ENCODE peak calls at places on chromosomes 16 and 17, in eight cellular contexts. One of them, this sample, is unnamed. For H3K4me1 and H3K9me3, the result is how much of the 10 kb centered on the place peaks cover.

GRCh38 chr16:49491111-49491670 is 117.6 kb downstream of the C16orf78 start:
- DNase-seq in CD8-positive, alpha-beta memory T cell: no peak
- DNase-seq in stomach: no peak
- DNase-seq in aorta: peak
- DNase-seq in esophagus muscularis mucosa: no peak
- DNase-seq in left ventricle myocardium inferior: no peak
- DNase-seq in right lobe of liver: no peak
- DNase-seq in BE2C: no peak
- DNase-seq in this sample: no peak

GRCh38 chr17:43406676-43407645 is 8.2 kb downstream of the ARL4D start:
- DNase-seq in esophagus muscularis mucosa: no peak
- DNase-seq in right lobe of liver: no peak
- DNase-seq in left ventricle myocardium inferior: no peak
- DNase-seq in aorta: peak
- DNase-seq in BE2C: no peak
- DNase-seq in stomach: no peak
- DNase-seq in CD8-positive, alpha-beta memory T cell: no peak
- DNase-seq in this sample: no peak

GRCh38 chr17:66915204-66915611 is 49.3 kb upstream of the CACNG4 start:
- DNase-seq in esophagus muscularis mucosa: no peak
- DNase-seq in BE2C: peak
- DNase-seq in CD8-positive, alpha-beta memory T cell: no peak
- DNase-seq in aorta: no peak
- DNase-seq in right lobe of liver: no peak
- DNase-seq in left ventricle myocardium inferior: no peak
- DNase-seq in stomach: peak
- DNase-seq in this sample: no peak

GRCh38 chr17:79558573-79558900 is 52.3 kb downstream of the RBFOX3 start:
- DNase-seq in aorta: no peak
- DNase-seq in esophagus muscularis mucosa: no peak
- DNase-seq in CD8-positive, alpha-beta memory T cell: no peak
- DNase-seq in left ventricle myocardium inferior: no peak
- DNase-seq in BE2C: no peak
- DNase-seq in right lobe of liver: peak
- DNase-seq in stomach: no peak
- DNase-seq in this sample: no peak

GRCh38 chr16:49528035-49528434 is 154.4 kb downstream of the C16orf78 start:
- DNase-seq in left ventricle myocardium inferior: no peak
- DNase-seq in right lobe of liver: no peak
- DNase-seq in stomach: no peak
- DNase-seq in esophagus muscularis mucosa: no peak
- DNase-seq in aorta: peak
- DNase-seq in CD8-positive, alpha-beta memory T cell: no peak
- DNase-seq in BE2C: peak
- DNase-seq in this sample: no peak

GRCh38 chr17:36933174-36934143 is 3.8 kb upstream of the LHX1 start:
- DNase-seq in left ventricle myocardium inferior: no peak
- DNase-seq in aorta: no peak
- DNase-seq in CD8-positive, alpha-beta memory T cell: no peak
- DNase-seq in right lobe of liver: no peak
- DNase-seq in esophagus muscularis mucosa: no peak
- DNase-seq in BE2C: no peak
- DNase-seq in stomach: no peak
- DNase-seq in this sample: no peak

GRCh38 chr17:43534909-43535308 is 11.2 kb downstream of the ETV4 start:
- DNase-seq in BE2C: no peak
- DNase-seq in aorta: no peak
- DNase-seq in esophagus muscularis mucosa: no peak
- DNase-seq in right lobe of liver: no peak
- DNase-seq in left ventricle myocardium inferior: no peak
- DNase-seq in CD8-positive, alpha-beta memory T cell: no peak
- DNase-seq in stomach: no peak
- DNase-seq in this sample: no peak

GRCh38 chr17:12631076-12631475 is 34.6 kb upstream of the MYOCD start:
- DNase-seq in stomach: no peak
- DNase-seq in right lobe of liver: no peak
- DNase-seq in aorta: no peak
- DNase-seq in BE2C: no peak
- DNase-seq in CD8-positive, alpha-beta memory T cell: no peak
- DNase-seq in esophagus muscularis mucosa: no peak
- DNase-seq in left ventricle myocardium inferior: no peak
- DNase-seq in this sample: no peak

GRCh38 chr17:50280068-50280467 is 5.8 kb downstream of the TMEM92 start:
- DNase-seq in BE2C: no peak
- DNase-seq in CD8-positive, alpha-beta memory T cell: no peak
- DNase-seq in left ventricle myocardium inferior: no peak
- DNase-seq in aorta: no peak
- DNase-seq in right lobe of liver: no peak
- DNase-seq in esophagus muscularis mucosa: no peak
- DNase-seq in stomach: no peak
- DNase-seq in this sample: no peak

GRCh38 chr17:59890720-59891119 is 2.0 kb downstream of the TUBD1 start:
- DNase-seq in CD8-positive, alpha-beta memory T cell: no peak
- DNase-seq in aorta: no peak
- DNase-seq in stomach: no peak
- DNase-seq in left ventricle myocardium inferior: no peak
- DNase-seq in right lobe of liver: no peak
- DNase-seq in esophagus muscularis mucosa: no peak
- DNase-seq in BE2C: no peak
- DNase-seq in this sample: no peak

GRCh38 chr16:51877686-51878085 is 669.3 kb downstream of the TOX3 start:
- DNase-seq in BE2C: no peak
- DNase-seq in aorta: no peak
- DNase-seq in left ventricle myocardium inferior: no peak
- DNase-seq in CD8-positive, alpha-beta memory T cell: no peak
- DNase-seq in esophagus muscularis mucosa: no peak
- DNase-seq in stomach: no peak
- DNase-seq in right lobe of liver: no peak
- DNase-seq in this sample: no peak

GRCh38 chr17:60729854-60730253 is 52.2 kb downstream of the BCAS3 start:
- DNase-seq in esophagus muscularis mucosa: no peak
- DNase-seq in CD8-positive, alpha-beta memory T cell: no peak
- DNase-seq in stomach: no peak
- DNase-seq in right lobe of liver: no peak
- DNase-seq in aorta: no peak
- DNase-seq in BE2C: no peak
- DNase-seq in left ventricle myocardium inferior: no peak
- DNase-seq in this sample: no peak

GRCh38 chr16:68563631-68564366 is 24.7 kb downstream of the ZFP90 start:
- DNase-seq in stomach: no peak
- DNase-seq in right lobe of liver: no peak
- DNase-seq in BE2C: no peak
- DNase-seq in esophagus muscularis mucosa: no peak
- DNase-seq in CD8-positive, alpha-beta memory T cell: no peak
- DNase-seq in aorta: no peak
- DNase-seq in left ventricle myocardium inferior: no peak
- DNase-seq in this sample: no peak

GRCh38 chr16:81738831-81739496 is 40.1 kb upstream of the PLCG2 start:
- DNase-seq in right lobe of liver: peak
- DNase-seq in CD8-positive, alpha-beta memory T cell: no peak
- DNase-seq in esophagus muscularis mucosa: no peak
- DNase-seq in BE2C: no peak
- DNase-seq in stomach: peak
- DNase-seq in left ventricle myocardium inferior: peak
- DNase-seq in aorta: peak
- DNase-seq in this sample: no peak

GRCh38 chr16:89210904-89211515 is 6.5 kb upstream of the ZNF778 start:
- DNase-seq in CD8-positive, alpha-beta memory T cell: no peak
- DNase-seq in esophagus muscularis mucosa: no peak
- DNase-seq in right lobe of liver: no peak
- DNase-seq in stomach: no peak
- DNase-seq in BE2C: no peak
- DNase-seq in aorta: no peak
- DNase-seq in left ventricle myocardium inferior: no peak
- DNase-seq in this sample: no peak

GRCh38 chr16:50183316-50183715 is 30.2 kb downstream of the TENT4B start:
- DNase-seq in CD8-positive, alpha-beta memory T cell: no peak
- DNase-seq in right lobe of liver: no peak
- DNase-seq in left ventricle myocardium inferior: no peak
- DNase-seq in aorta: no peak
- DNase-seq in stomach: no peak
- DNase-seq in esophagus muscularis mucosa: no peak
- DNase-seq in BE2C: no peak
- DNase-seq in this sample: no peak

GRCh38 chr16:17318200-17318599 is 152.6 kb downstream of the XYLT1 start:
- DNase-seq in esophagus muscularis mucosa: no peak
- DNase-seq in stomach: no peak
- DNase-seq in CD8-positive, alpha-beta memory T cell: no peak
- DNase-seq in right lobe of liver: no peak
- DNase-seq in BE2C: no peak
- DNase-seq in left ventricle myocardium inferior: no peak
- DNase-seq in aorta: peak
- DNase-seq in this sample: no peak

GRCh38 chr17:57284984-57285646 is 28.8 kb downstream of the MSI2 start:
- DNase-seq in right lobe of liver: no peak
- DNase-seq in esophagus muscularis mucosa: no peak
- DNase-seq in stomach: no peak
- DNase-seq in BE2C: no peak
- DNase-seq in aorta: no peak
- DNase-seq in CD8-positive, alpha-beta memory T cell: peak
- DNase-seq in left ventricle myocardium inferior: no peak
- DNase-seq in this sample: no peak

GRCh38 chr17:17036520-17036998 is 5.7 kb upstream of the MPRIP start:
- DNase-seq in right lobe of liver: peak
- DNase-seq in left ventricle myocardium inferior: no peak
- DNase-seq in aorta: peak
- DNase-seq in BE2C: no peak
- DNase-seq in CD8-positive, alpha-beta memory T cell: no peak
- DNase-seq in esophagus muscularis mucosa: no peak
- DNase-seq in stomach: no peak
- DNase-seq in this sample: no peak

GRCh38 chr17:48012151-48012520 is 25.5 kb downstream of the COPZ2 start:
- DNase-seq in aorta: peak
- DNase-seq in BE2C: peak
- DNase-seq in stomach: peak
- DNase-seq in left ventricle myocardium inferior: peak
- DNase-seq in right lobe of liver: peak
- DNase-seq in esophagus muscularis mucosa: no peak
- DNase-seq in CD8-positive, alpha-beta memory T cell: peak
- DNase-seq in this sample: peak

GRCh38 chr16:57021693-57022092 is 32.3 kb downstream of the NLRC5 start:
- DNase-seq in esophagus muscularis mucosa: no peak
- DNase-seq in stomach: no peak
- DNase-seq in left ventricle myocardium inferior: no peak
- DNase-seq in CD8-positive, alpha-beta memory T cell: no peak
- DNase-seq in right lobe of liver: no peak
- DNase-seq in BE2C: no peak
- DNase-seq in aorta: no peak
- DNase-seq in this sample: no peak

GRCh38 chr16:57023541-57024249 is 34.3 kb downstream of the NLRC5 start:
- DNase-seq in BE2C: no peak
- DNase-seq in left ventricle myocardium inferior: no peak
- DNase-seq in stomach: no peak
- DNase-seq in esophagus muscularis mucosa: no peak
- DNase-seq in aorta: no peak
- DNase-seq in right lobe of liver: no peak
- DNase-seq in CD8-positive, alpha-beta memory T cell: peak
- DNase-seq in this sample: peak

GRCh38 chr16:57020651-57021050 is 31.3 kb downstream of the NLRC5 start:
- DNase-seq in stomach: no peak
- DNase-seq in right lobe of liver: no peak
- DNase-seq in CD8-positive, alpha-beta memory T cell: no peak
- DNase-seq in BE2C: no peak
- DNase-seq in aorta: no peak
- DNase-seq in left ventricle myocardium inferior: no peak
- DNase-seq in esophagus muscularis mucosa: no peak
- DNase-seq in this sample: no peak

GRCh38 chr16:57024894-57025680 is 35.7 kb downstream of the NLRC5 start:
- DNase-seq in esophagus muscularis mucosa: no peak
- DNase-seq in stomach: no peak
- DNase-seq in right lobe of liver: no peak
- DNase-seq in BE2C: no peak
- DNase-seq in CD8-positive, alpha-beta memory T cell: no peak
- DNase-seq in left ventricle myocardium inferior: no peak
- DNase-seq in aorta: no peak
- DNase-seq in this sample: no peak

GRCh38 chr16:57022445-57022844 is 33.1 kb downstream of the NLRC5 start:
- DNase-seq in left ventricle myocardium inferior: no peak
- DNase-seq in esophagus muscularis mucosa: no peak
- DNase-seq in CD8-positive, alpha-beta memory T cell: peak
- DNase-seq in right lobe of liver: no peak
- DNase-seq in BE2C: no peak
- DNase-seq in stomach: no peak
- DNase-seq in aorta: no peak
- DNase-seq in this sample: no peak
- H3K4me1 ChIP-seq in left ventricle myocardium inferior: under half
- H3K4me1 ChIP-seq in esophagus muscularis mucosa: under half
- H3K4me1 ChIP-seq in CD8-positive, alpha-beta memory T cell: half or more
- H3K4me1 ChIP-seq in right lobe of liver: under half
- H3K4me1 ChIP-seq in BE2C: under half
- H3K4me1 ChIP-seq in stomach: under half
- H3K4me1 ChIP-seq in aorta: under half
- H3K4me1 ChIP-seq in this sample: half or more

DNA sequence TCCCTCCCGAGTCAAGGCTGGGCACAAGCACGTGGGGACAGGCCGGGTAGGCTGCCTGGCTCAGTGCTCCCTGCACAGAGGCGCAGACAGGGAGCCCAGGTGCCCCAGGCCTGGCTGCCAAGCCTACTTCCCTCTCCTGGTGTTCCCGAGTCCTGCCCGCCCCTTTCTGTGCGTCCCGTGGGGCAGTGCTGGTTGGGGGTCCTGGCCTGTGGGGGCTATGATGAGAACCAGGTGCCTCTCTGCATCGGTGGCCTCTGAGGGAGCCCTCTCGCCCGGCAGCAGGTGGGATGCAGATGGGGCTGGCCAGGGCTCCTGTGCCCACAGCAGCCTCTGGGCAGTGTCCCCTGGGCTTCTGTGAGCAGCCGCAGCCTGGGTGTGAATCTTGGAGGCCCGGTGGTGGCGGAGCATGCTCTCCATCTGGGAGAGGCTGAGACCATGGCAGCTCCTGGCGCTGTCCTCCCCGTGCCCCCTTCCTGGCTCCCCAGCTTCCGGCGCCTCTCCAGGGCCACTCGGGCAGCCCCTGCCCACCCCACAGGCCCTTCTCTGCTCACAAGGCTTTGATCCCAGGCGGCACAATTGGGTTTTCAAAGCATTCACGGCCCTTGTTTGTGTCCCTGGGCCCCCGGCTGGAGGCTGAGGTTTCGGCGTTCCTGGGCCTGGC is 7.2 kb downstream of the CENPX start:
- DNase-seq in aorta: no peak
- DNase-seq in right lobe of liver: no peak
- DNase-seq in stomach: no peak
- DNase-seq in esophagus muscularis mucosa: no peak
- DNase-seq in CD8-positive, alpha-beta memory T cell: no peak
- DNase-seq in BE2C: no peak
- DNase-seq in left ventricle myocardium inferior: no peak
- DNase-seq in this sample: no peak
- H3K4me3 ChIP-seq in aorta: no peak
- H3K4me3 ChIP-seq in right lobe of liver: no peak
- H3K4me3 ChIP-seq in stomach: no peak
- H3K4me3 ChIP-seq in esophagus muscularis mucosa: no peak
- H3K4me3 ChIP-seq in CD8-positive, alpha-beta memory T cell: no peak
- H3K4me3 ChIP-seq in BE2C: no peak
- H3K4me3 ChIP-seq in left ventricle myocardium inferior: no peak
- H3K4me3 ChIP-seq in this sample: no peak

GRCh38 chr16:35149550-35149949 is 1690.1 kb downstream of the TP53TG3F start:
- DNase-seq in esophagus muscularis mucosa: peak
- DNase-seq in stomach: no peak
- DNase-seq in right lobe of liver: no peak
- DNase-seq in CD8-positive, alpha-beta memory T cell: no peak
- DNase-seq in BE2C: no peak
- DNase-seq in aorta: no peak
- DNase-seq in left ventricle myocardium inferior: no peak
- DNase-seq in this sample: no peak
- H3K9me3 ChIP-seq in esophagus muscularis mucosa: under half
- H3K9me3 ChIP-seq in stomach: half or more
- H3K9me3 ChIP-seq in right lobe of liver: under half
- H3K9me3 ChIP-seq in CD8-positive, alpha-beta memory T cell: under half
- H3K9me3 ChIP-seq in BE2C: under half
- H3K9me3 ChIP-seq in aorta: under half
- H3K9me3 ChIP-seq in left ventricle myocardium inferior: under half
- H3K9me3 ChIP-seq in this sample: under half

GRCh38 chr17:4150106-4150505 is 7.1 kb downstream of the CYB5D2 start:
- DNase-seq in right lobe of liver: no peak
- DNase-seq in esophagus muscularis mucosa: no peak
- DNase-seq in stomach: no peak
- DNase-seq in BE2C: no peak
- DNase-seq in CD8-positive, alpha-beta memory T cell: no peak
- DNase-seq in aorta: no peak
- DNase-seq in left ventricle myocardium inferior: no peak
- DNase-seq in this sample: no peak
- H3K4me1 ChIP-seq in right lobe of liver: under half
- H3K4me1 ChIP-seq in esophagus muscularis mucosa: under half
- H3K4me1 ChIP-seq in stomach: under half
- H3K4me1 ChIP-seq in BE2C: under half
- H3K4me1 ChIP-seq in CD8-positive, alpha-beta memory T cell: under half
- H3K4me1 ChIP-seq in aorta: under half
- H3K4me1 ChIP-seq in left ventricle myocardium inferior: under half
- H3K4me1 ChIP-seq in this sample: under half

This sample was measured in effector memory CD4-positive, alpha-beta T cell.